ENCODE peak calls at places on chromosomes 1 and 21, in eight cellular contexts. M is uterus, V is sigmoid colon, B is fibroblast of mammary gland, X is H1, G is brain microvascular endothelial cell, A is stomach, L is HFF-Myc. Q is an unnamed sample.
A peak's percentile ranks its signal among the peaks of the same experiment; 100 is the strongest.

GRCh38 chr1:43566382-43567035 is 35.8 kb downstream of the PTPRF start:
- DNase-seq in V (no peak), A (no peak), L (no peak), X (no peak), G (no peak), M (no peak), B (no peak), Q (no peak)

GRCh38 chr1:245807954-245808719 is 653.4 kb downstream of the KIF26B start:
- DNase-seq in X (no peak), V (no peak), B (no peak), L (no peak), A (no peak), G (no peak), M (no peak), Q (no peak)

GRCh38 chr1:46724991-46725735 is 6.2 kb upstream of the EFCAB14 start:
- DNase-seq in B (peak; percentile 87), L (peak; percentile 52), X (no peak), G (peak; percentile 57), M (peak; percentile 59), V (peak; percentile 82), A (peak; percentile 81), Q (peak; percentile 35)

GRCh38 chr1:64343105-64343960 is 126.6 kb upstream of the CACHD1 start:
- DNase-seq in X (no peak), L (peak; percentile 97), G (peak; percentile 16), B (peak; percentile 59), V (no peak), A (no peak), M (no peak), Q (no peak)

GRCh38 chr1:114737314-114737713 is 20.5 kb downstream of the CSDE1 start:
- DNase-seq in X (no peak), L (no peak), G (no peak), A (no peak), M (no peak), B (no peak), V (no peak), Q (no peak)

GRCh38 chr1:183304466-183305122 is 113.6 kb downstream of the NMNAT2 start:
- DNase-seq in L (no peak), A (no peak), M (no peak), V (no peak), B (no peak), G (no peak), X (no peak), Q (no peak)

GRCh38 chr1:202184750-202185460 is 8.7 kb upstream of the LGR6 start:
- DNase-seq in M (peak; percentile 62), X (peak; percentile 97), V (peak; percentile 83), B (peak; percentile 81), G (peak; percentile 92), L (peak; percentile 63), A (peak; percentile 87), Q (peak; percentile 85)

GRCh38 chr1:182962554-182963115 is 9.7 kb upstream of the SHCBP1L start:
- DNase-seq in G (peak; percentile 83), V (peak; percentile 94), B (peak; percentile 91), M (peak; percentile 74), X (peak; percentile 63), L (peak; percentile 82), A (peak; percentile 78), Q (peak; percentile 24)

GRCh38 chr1:79105499-79105898 is 99.0 kb upstream of the ADGRL4 start:
- DNase-seq in M (no peak), L (no peak), G (peak; percentile 15), B (peak; percentile 31), X (no peak), V (no peak), A (no peak), Q (no peak)

GRCh38 chr1:2847086-2847850 is 45.8 kb upstream of the TTC34 start:
- DNase-seq in B (no peak), G (no peak), M (no peak), A (no peak), V (no peak), X (no peak), L (no peak), Q (no peak)

GRCh38 chr21:32474179-32475059 is 61.9 kb downstream of the EVA1C start:
- DNase-seq in B (no peak), M (no peak), G (no peak), A (peak; percentile 29), V (no peak), X (no peak), L (no peak), Q (no peak)

GRCh38 chr1:94602312-94602711 is 60.8 kb upstream of the F3 start:
- DNase-seq in X (no peak), L (no peak), A (peak; percentile 45), M (no peak), V (no peak), G (no peak), B (peak; percentile 77), Q (no peak)

GRCh38 chr1:52268372-52268771 is 97.6 kb downstream of the CC2D1B start:
- DNase-seq in M (no peak), V (no peak), A (no peak), X (peak; percentile 7), L (no peak), B (peak; percentile 7), G (peak; percentile 18), Q (no peak)

GRCh38 chr1:200979574-200980451 is 43.7 kb downstream of the KIF21B start:
- DNase-seq in L (no peak), G (peak; percentile 16), X (peak; percentile 47), A (peak; percentile 39), M (no peak), V (no peak), B (peak; percentile 19), Q (peak; percentile 30)

GRCh38 chr21:36134820-36135390 is at the start of gene CBR3:
- DNase-seq in V (peak; percentile 83), X (no peak), B (peak; percentile 37), A (peak; percentile 48), M (peak; percentile 59), L (no peak), G (peak; percentile 33), Q (peak; percentile 22)

GRCh38 chr1:162678439-162678838 is 46.2 kb downstream of the DDR2 start:
- DNase-seq in B (peak; percentile 92), A (no peak), V (peak; percentile 80), L (no peak), M (peak; percentile 51), X (no peak), G (peak; percentile 52), Q (no peak)

GRCh38 chr1:38858833-38859560 is 575 bp downstream of the RRAGC start:
- DNase-seq in B (peak; percentile 67), L (no peak), G (peak; percentile 62), V (peak; percentile 77), M (peak; percentile 39), A (peak; percentile 76), X (no peak), Q (no peak)

DNA sequence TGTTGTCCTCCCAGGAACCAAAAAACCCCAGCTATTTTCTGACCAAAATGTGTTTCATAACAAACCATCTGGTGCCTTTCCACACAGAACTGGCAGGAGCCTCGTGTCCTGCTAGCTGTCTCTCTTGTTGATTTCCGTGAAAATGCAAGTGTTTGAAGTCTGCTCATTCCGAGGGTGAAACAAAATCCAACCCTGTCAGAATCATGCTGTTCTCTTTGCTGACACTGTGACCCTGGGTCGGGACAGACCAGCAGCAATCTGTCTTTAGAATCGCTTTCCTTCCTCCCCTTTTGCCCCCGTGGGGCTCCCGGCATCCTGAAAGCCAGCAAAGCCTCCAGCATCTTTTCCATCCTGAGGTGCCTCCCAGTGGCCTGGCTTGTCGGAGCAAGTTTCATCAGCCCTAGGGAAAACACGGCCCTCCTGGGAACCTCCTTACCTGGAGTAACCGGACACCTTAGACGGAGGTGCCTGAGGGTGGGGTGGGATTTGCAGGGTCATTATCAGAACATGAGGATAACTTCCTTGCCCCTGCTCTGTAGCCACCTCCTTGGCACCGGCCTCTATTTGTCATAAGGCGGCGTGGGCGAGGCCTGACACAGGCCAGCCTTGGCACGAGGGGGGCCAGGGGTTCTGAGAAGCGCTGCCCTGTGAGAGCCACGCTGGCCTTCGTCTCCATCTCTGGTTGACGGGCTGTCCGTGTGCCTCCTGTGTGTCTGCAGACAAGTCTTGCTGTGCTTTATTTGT is 24.9 kb downstream of the LDLRAP1 start:
- DNase-seq in L (no peak), M (peak; percentile 51), X (peak; percentile 70), G (peak; percentile 25), A (peak; percentile 43), V (peak; percentile 83), B (peak; percentile 68), Q (no peak)
- TF ChIP-seq CTCF in L (no peak), M (peak; percentile 14), X (peak; percentile 38), G (peak; percentile 19), A (no peak), V (no peak), B (no peak), Q (no peak)

DNA sequence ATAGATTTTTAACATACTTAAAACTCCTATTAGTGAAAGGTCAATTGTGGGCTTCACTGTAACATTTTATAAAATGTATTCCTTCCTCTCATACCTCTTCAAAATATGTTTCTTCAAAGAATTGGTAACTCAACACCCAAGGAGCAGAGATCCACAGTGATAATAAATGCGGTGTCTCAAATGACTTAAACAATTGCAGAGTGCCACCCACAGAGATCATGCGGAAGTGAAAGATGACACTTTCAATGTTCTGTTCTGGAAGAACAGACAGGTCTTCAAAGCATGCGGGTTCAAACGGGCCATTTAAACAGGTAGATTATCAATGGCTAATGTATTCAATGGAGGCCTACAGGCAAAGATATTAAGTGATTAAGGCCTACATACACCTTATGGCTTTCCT is 157.0 kb upstream of the GREM2 start:
- DNase-seq in V (no peak), X (no peak), G (no peak), M (no peak), L (no peak), A (no peak), B (no peak), Q (no peak)
- TF ChIP-seq CTCF in V (no peak), X (no peak), G (no peak), M (no peak), L (no peak), A (no peak), B (no peak), Q (no peak)

DNA sequence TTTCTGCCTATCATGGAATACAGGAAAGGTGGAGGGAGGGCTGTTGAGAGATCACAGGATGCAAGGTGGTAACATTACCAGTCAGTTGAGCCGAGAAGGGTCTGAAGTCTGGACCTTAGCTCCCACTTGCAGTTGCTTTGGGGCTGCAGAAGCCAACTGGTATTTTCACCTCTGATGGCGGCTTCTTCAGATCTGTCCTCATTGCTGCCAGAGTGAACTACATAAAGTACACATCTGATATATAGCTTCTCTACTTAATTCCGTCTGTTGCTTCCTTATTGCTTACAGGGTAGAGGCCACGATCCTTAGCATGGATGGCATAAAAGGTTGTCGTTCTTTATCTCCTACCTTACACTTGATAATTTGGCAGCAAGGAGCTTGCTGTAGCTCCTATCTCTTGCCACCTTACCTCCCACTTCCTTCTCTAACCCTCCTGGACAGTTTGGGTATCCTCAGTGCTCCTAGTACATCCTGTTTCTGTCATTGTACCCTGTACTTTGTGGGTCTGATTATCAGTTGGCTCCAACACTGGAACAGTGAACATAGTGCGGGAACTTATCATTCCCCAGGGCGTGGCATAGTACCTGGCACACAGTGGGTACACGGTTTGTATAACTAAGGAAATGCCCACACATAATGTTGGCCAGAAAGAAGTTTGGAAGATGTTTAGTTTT is 30.9 kb upstream of the NBL1 start:
- DNase-seq in M (no peak), X (no peak), G (no peak), B (no peak), L (no peak), A (peak; percentile 40), V (no peak), Q (no peak)
- TF ChIP-seq CTCF in M (no peak), X (no peak), G (no peak), B (no peak), L (no peak), A (no peak), V (no peak), Q (no peak)

DNA sequence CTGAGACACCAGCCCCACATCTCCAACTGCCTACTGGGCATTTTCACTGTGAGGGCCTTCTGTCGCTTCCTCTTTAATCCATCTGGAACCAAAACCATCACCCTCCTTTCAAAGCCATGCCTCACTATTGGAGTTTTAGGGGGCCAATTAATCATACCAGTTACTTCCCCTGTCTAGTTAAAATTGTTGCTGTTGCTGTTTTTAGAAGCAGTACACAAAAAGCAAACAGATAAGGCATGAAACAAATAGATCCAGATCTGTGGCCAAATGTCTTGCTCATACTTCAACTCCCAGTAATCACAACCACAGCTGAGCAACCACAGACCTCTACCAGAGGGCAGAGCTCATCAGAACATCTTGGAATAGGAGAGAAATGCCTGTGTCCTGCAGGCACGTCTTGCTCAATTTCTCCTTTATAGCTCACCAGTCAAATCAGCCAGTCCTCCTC is 133.8 kb upstream of the C1orf105 start:
- DNase-seq in B (peak; percentile 97), G (peak; percentile 84), X (no peak), V (peak; percentile 75), A (no peak), M (peak; percentile 47), L (peak; percentile 43), Q (no peak)
- TF ChIP-seq CTCF in B (no peak), G (no peak), X (no peak), V (no peak), A (no peak), M (peak; percentile 5), L (no peak), Q (no peak)